ENCODE peak calls at places on chromosomes 13 and 19, in eight cellular contexts. T, W, Y, B, V, M, D and A are unnamed samples.

GRCh38 chr13:38685974-38686571 is 804 bp upstream of the FREM2 start:
- DNase-seq in M (no peak), Y (no peak), D (peak), V (no peak), T (no peak), W (peak), B (peak), A (no peak)

GRCh38 chr19:50513746-50514345 is at the start of gene ASPDH:
- DNase-seq in T (no peak), D (peak), M (no peak), B (no peak), W (no peak), Y (no peak), V (no peak), A (no peak)

GRCh38 chr19:377801-378581 is 31.0 kb downstream of the C2CD4C start:
- DNase-seq in V (no peak), W (no peak), Y (no peak), T (no peak), M (no peak), B (no peak), D (no peak), A (no peak)

GRCh38 chr19:45150731-45151725 is 9.8 kb downstream of the NKPD1 start:
- DNase-seq in M (no peak), B (no peak), V (no peak), D (no peak), W (no peak), Y (no peak), T (no peak), A (no peak)

GRCh38 chr13:19763618-19764017 is 19.1 kb downstream of the PSPC1 start:
- DNase-seq in D (no peak), W (no peak), B (no peak), T (no peak), V (no peak), M (no peak), Y (no peak), A (no peak)

GRCh38 chr19:4051175-4052101 is 15.3 kb downstream of the ZBTB7A start:
- DNase-seq in Y (no peak), B (no peak), W (peak), M (no peak), T (no peak), D (no peak), V (no peak), A (no peak)

GRCh38 chr19:19274716-19275115 is 1.6 kb upstream of the TM6SF2 start:
- DNase-seq in Y (no peak), V (no peak), W (no peak), M (no peak), B (no peak), D (no peak), T (no peak), A (no peak)

GRCh38 chr13:48233886-48234488 is 981 bp downstream of the ITM2B start:
- DNase-seq in D (peak), B (no peak), M (no peak), Y (no peak), W (peak), V (peak), T (no peak), A (no peak)

GRCh38 chr13:45446181-45446580 is 18.6 kb upstream of the COG3 start:
- DNase-seq in W (peak), T (no peak), D (no peak), Y (no peak), M (no peak), B (no peak), V (no peak), A (peak)

GRCh38 chr19:4064551-4065260 is 2.0 kb downstream of the ZBTB7A start:
- DNase-seq in V (peak), W (peak), Y (no peak), B (no peak), T (no peak), D (peak), M (no peak), A (no peak)

GRCh38 chr13:30863231-30863630 is 42.8 kb upstream of the MEDAG start:
- DNase-seq in Y (no peak), T (no peak), M (no peak), D (peak), B (no peak), W (no peak), V (peak), A (no peak)

GRCh38 chr19:21680679-21681078 is 86.7 kb downstream of the ZNF100 start:
- DNase-seq in Y (no peak), T (no peak), M (no peak), D (no peak), B (no peak), V (no peak), W (no peak), A (no peak)

GRCh38 chr19:38172001-38172400 is 52.0 kb downstream of the DPF1 start:
- DNase-seq in W (no peak), B (no peak), T (no peak), D (no peak), M (no peak), Y (no peak), V (no peak), A (no peak)

GRCh38 chr19:41366089-41366488 is 2.1 kb upstream of the B9D2 start:
- DNase-seq in W (no peak), B (no peak), V (no peak), M (no peak), D (no peak), Y (no peak), T (no peak), A (no peak)

GRCh38 chr19:1650627-1651009 is 1.8 kb downstream of the TCF3 start:
- DNase-seq in D (peak), T (no peak), V (peak), Y (no peak), B (no peak), M (no peak), W (peak), A (no peak)

GRCh38 chr19:58279042-58279924 is 528 bp downstream of the ZNF8 start:
- DNase-seq in D (peak), Y (no peak), T (peak), V (peak), W (peak), B (peak), M (peak), A (peak)

DNA sequence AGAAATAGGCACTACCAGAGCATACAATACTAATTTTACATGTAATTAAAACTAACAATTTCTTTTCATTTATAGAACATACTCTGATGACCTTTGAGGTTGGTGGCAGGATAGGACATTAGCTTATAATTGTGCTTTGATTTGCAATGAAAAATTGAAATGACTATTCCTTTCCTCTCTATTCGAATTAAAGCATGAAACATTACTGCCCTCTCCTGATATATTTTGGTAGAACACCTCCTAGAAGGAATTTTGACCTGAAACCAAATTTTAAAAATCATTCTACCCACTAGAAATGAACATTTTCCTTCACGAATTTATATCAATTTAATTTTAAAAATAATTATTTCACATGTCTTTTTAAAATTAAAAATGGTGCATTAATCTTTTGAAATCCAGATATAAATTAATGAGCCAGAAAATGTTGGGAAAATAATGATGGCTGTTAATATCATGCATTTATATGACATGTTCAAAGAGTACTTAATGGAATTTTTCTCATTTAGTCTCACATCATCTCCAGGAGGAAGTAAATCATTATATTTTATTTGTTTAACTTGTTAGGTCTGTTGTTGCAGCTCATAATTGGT is 556.3 kb upstream of the ARGLU1 start:
- DNase-seq in D (peak), Y (no peak), T (no peak), B (no peak), M (no peak), W (peak), V (no peak), A (no peak)
- TF ChIP-seq CTCF in D (peak), Y (peak), T (peak), B (peak), M (peak), W (peak), V (no peak), A (peak)

GRCh38 chr19:28700176-28700575 is 512.8 kb downstream of the UQCRFS1 start:
- DNase-seq in D (no peak), W (no peak), M (no peak), B (no peak), V (no peak), T (no peak), Y (no peak), A (peak)
- TF ChIP-seq CTCF in D (no peak), W (no peak), M (no peak), B (no peak), V (no peak), T (no peak), Y (no peak), A (no peak)

GRCh38 chr13:111040821-111041220 is 74.3 kb upstream of the ARHGEF7 start:
- DNase-seq in W (no peak), Y (no peak), V (no peak), B (no peak), T (no peak), D (no peak), M (no peak), A (no peak)

GRCh38 chr13:111037838-111038397 is 77.2 kb upstream of the ARHGEF7 start:
- DNase-seq in Y (no peak), V (no peak), T (no peak), W (no peak), B (no peak), M (no peak), D (no peak), A (no peak)

GRCh38 chr13:111042661-111043226 is 72.4 kb upstream of the ARHGEF7 start:
- DNase-seq in V (no peak), B (no peak), T (no peak), M (no peak), Y (no peak), D (no peak), W (no peak), A (no peak)

GRCh38 chr13:111038887-111039286 is 76.2 kb upstream of the ARHGEF7 start:
- DNase-seq in T (no peak), D (no peak), V (no peak), B (no peak), W (no peak), Y (no peak), M (no peak), A (no peak)

GRCh38 chr13:111039735-111040134 is 75.4 kb upstream of the ARHGEF7 start:
- DNase-seq in T (no peak), B (no peak), D (no peak), W (no peak), Y (no peak), M (no peak), V (no peak), A (no peak)
- TF ChIP-seq CTCF in T (no peak), B (no peak), D (no peak), W (no peak), Y (no peak), M (no peak), V (no peak), A (no peak)

GRCh38 chr19:49469828-49470614 is 4.0 kb upstream of the FLT3LG start:
- DNase-seq in T (no peak), Y (no peak), V (no peak), D (no peak), W (no peak), M (no peak), B (no peak), A (no peak)
- TF ChIP-seq CTCF in T (peak), Y (peak), V (no peak), D (no peak), W (peak), M (no peak), B (no peak), A (no peak)

GRCh38 chr13:93226065-93226622 is 463 bp upstream of the GPC6 start:
- DNase-seq in Y (no peak), D (no peak), W (no peak), T (no peak), M (no peak), B (no peak), V (no peak), A (no peak)

GRCh38 chr13:93225610-93226009 is 997 bp upstream of the GPC6 start:
- DNase-seq in M (no peak), W (no peak), V (no peak), B (no peak), D (no peak), T (no peak), Y (no peak), A (no peak)

GRCh38 chr13:93226623-93227279 is at the start of gene GPC6:
- DNase-seq in M (no peak), B (peak), T (peak), Y (no peak), W (peak), V (peak), D (peak), A (peak)

GRCh38 chr13:93227906-93228801 is 1.5 kb downstream of the GPC6 start:
- DNase-seq in T (no peak), B (peak), W (peak), D (peak), Y (no peak), M (no peak), V (peak), A (peak)

GRCh38 chr13:93227280-93227905 is 786 bp downstream of the GPC6 start:
- DNase-seq in D (peak), T (no peak), V (peak), B (peak), M (no peak), Y (no peak), W (peak), A (peak)
- TF ChIP-seq CTCF in D (no peak), T (peak), V (no peak), B (no peak), M (no peak), Y (no peak), W (peak), A (no peak)

DNA sequence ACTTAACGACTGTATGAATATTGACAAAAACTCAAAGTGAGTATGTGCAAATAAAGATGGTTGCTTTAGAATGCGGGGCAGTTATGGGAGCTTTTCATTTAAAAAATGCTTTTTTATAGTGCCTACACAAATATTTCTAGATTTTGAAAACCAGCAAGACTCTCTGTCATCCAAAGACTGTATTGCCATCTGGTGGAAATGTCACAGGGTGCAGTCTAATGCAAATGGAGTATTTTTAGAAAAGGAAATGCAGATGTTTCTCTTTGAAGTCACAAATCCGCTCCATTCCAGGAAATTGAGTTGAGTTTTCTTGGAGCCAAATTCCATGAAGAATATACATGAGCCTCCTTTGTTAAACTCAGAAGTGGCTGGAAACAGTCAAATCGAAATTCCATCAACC is 2.3 kb upstream of the C1QTNF9B start:
- DNase-seq in M (no peak), W (peak), T (peak), V (peak), B (no peak), D (peak), Y (no peak), A (peak)
- TF ChIP-seq CTCF in M (peak), W (peak), T (peak), V (no peak), B (peak), D (peak), Y (peak), A (peak)

GRCh38 chr19:12126707-12127106 is 13.4 kb downstream of the ZNF20 start:
- DNase-seq in Y (no peak), W (no peak), B (no peak), D (peak), V (no peak), M (no peak), T (no peak), A (no peak)
- TF ChIP-seq CTCF in Y (peak), W (peak), B (peak), D (peak), V (no peak), M (peak), T (peak), A (peak)

DNA sequence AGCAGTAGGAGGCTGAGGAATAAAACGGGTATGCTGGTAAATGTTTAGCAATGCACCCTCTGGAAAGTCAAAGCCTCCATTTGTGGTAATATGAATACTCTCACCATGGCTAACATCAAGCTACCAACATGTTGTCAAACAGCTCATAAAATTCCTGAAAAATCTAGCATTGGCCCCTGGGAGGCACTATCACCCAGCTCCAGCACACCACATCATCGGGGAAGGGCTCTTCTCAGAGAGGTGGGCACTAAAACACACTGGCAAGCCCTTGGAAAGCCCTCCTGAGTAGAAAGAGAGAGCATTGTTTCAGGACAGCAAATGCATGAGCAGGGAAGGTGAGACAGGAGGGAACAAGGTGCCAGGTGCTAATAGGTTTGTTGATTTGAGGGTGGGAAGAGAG is 53.9 kb upstream of the FLT1 start:
- DNase-seq in Y (no peak), W (no peak), V (no peak), M (no peak), B (no peak), T (no peak), D (peak), A (no peak)
- TF ChIP-seq CTCF in Y (no peak), W (no peak), V (no peak), M (no peak), B (no peak), T (peak), D (peak), A (peak)